ENCODE peak calls at places on chromosomes 4 and X, in ten cellular contexts. V is stomach, P is HepG2, Z is HL-60, D is suprapubic skin, H is GM23338, A is prostate gland, W is HCT116, M is breast epithelium, Y is transverse colon. J is an unnamed sample.

GRCh38 chr4:172785623-172786022 is 383.0 kb upstream of the GALNT7 start:
- DNase-seq in Z (no peak), M (no peak), A (no peak), Y (no peak), P (no peak), H (no peak), W (no peak), D (no peak), V (no peak), J (no peak)

GRCh38 chr4:150219841-150220240 is 141.6 kb downstream of the DCLK2 start:
- DNase-seq in D (no peak), Y (no peak), M (no peak), H (no peak), W (no peak), Z (no peak), P (no peak), A (no peak), V (no peak), J (no peak)

GRCh38 chr4:105719214-105719613 is 10.6 kb downstream of the GSTCD start:
- DNase-seq in D (no peak), Z (no peak), W (no peak), A (no peak), V (no peak), M (no peak), P (peak; percentile 44), Y (no peak), H (no peak), J (no peak)

GRCh38 chr4:104589264-104589868 is 94.7 kb upstream of the CXXC4 start:
- DNase-seq in V (no peak), Z (no peak), A (no peak), P (no peak), Y (no peak), D (no peak), M (no peak), W (no peak), H (no peak), J (no peak)

GRCh38 chr4:140044314-140044991 is 109.5 kb downstream of the MAML3 start:
- DNase-seq in Z (no peak), H (no peak), A (no peak), W (no peak), P (no peak), D (no peak), M (no peak), V (no peak), Y (no peak), J (no peak)

GRCh38 chr4:125116431-125116830 is 198.3 kb upstream of the FAT4 start:
- DNase-seq in D (no peak), Y (no peak), W (no peak), P (no peak), V (no peak), M (no peak), A (no peak), Z (no peak), H (no peak), J (no peak)

GRCh38 chr4:173524218-173525117 is 5.6 kb downstream of the HAND2 start:
- DNase-seq in H (peak; percentile 5), P (no peak), V (no peak), D (no peak), W (no peak), A (no peak), Z (no peak), Y (no peak), M (no peak), J (no peak)

GRCh38 chr4:6783111-6783981 is 819 bp downstream of the KIAA0232 start:
- DNase-seq in A (peak; percentile 91), M (peak; percentile 91), D (peak; percentile 91), W (peak; percentile 52), P (peak; percentile 80), Y (peak; percentile 94), Z (peak; percentile 91), H (peak; percentile 94), V (peak; percentile 93), J (peak; percentile 97)

GRCh38 chrX:154457491-154458115 is 478 bp upstream of the PLXNA3 start:
- DNase-seq in W (no peak), M (no peak), A (no peak), H (peak; percentile 80), D (no peak), Y (peak; percentile 72), V (peak; percentile 48), P (no peak), Z (no peak), J (peak; percentile 89)

GRCh38 chr4:30714408-30715031 is 5.6 kb upstream of the PCDH7 start:
- DNase-seq in A (no peak), P (peak; percentile 19), H (peak; percentile 88), V (peak; percentile 59), Y (peak; percentile 41), W (peak; percentile 73), Z (peak; percentile 20), M (no peak), D (no peak), J (no peak)

GRCh38 chr4:176149680-176150079 is 45.7 kb downstream of the SPATA4 start:
- DNase-seq in V (no peak), Z (no peak), M (no peak), D (no peak), A (no peak), P (no peak), H (no peak), W (no peak), Y (no peak), J (no peak)

GRCh38 chr4:99462875-99463464 is 27.8 kb upstream of the ADH7 start:
- DNase-seq in V (peak; percentile 65), W (peak; percentile 57), P (peak; percentile 66), Z (peak; percentile 58), M (no peak), H (peak; percentile 88), Y (peak; percentile 63), D (no peak), A (peak; percentile 63), J (peak; percentile 69)

GRCh38 chrX:111363741-111364140 is 48.3 kb downstream of the DCX start:
- DNase-seq in M (no peak), P (no peak), D (no peak), A (no peak), Y (no peak), W (no peak), H (no peak), Z (no peak), V (no peak), J (no peak)

GRCh38 chr4:20676773-20677172 is 23.5 kb upstream of the PACRGL start:
- DNase-seq in V (no peak), H (peak; percentile 26), D (no peak), W (no peak), A (no peak), Y (no peak), P (no peak), Z (no peak), M (no peak), J (no peak)

GRCh38 chrX:24870143-24870542 is 145.6 kb downstream of the ARX start:
- DNase-seq in Y (no peak), Z (no peak), M (no peak), A (no peak), D (no peak), P (peak; percentile 70), H (no peak), V (no peak), W (no peak), J (no peak)

GRCh38 chr4:151719935-151720334 is 40.9 kb downstream of the GATB start:
- DNase-seq in Z (no peak), H (no peak), D (no peak), Y (no peak), W (no peak), A (no peak), M (no peak), P (no peak), V (no peak), J (no peak)
- TF ChIP-seq POLR2AphosphoS5 in Z (no peak), H (no peak), D (no peak), Y (no peak), W (no peak), A (no peak), M (no peak), P (no peak), V (no peak), J (no peak)

DNA sequence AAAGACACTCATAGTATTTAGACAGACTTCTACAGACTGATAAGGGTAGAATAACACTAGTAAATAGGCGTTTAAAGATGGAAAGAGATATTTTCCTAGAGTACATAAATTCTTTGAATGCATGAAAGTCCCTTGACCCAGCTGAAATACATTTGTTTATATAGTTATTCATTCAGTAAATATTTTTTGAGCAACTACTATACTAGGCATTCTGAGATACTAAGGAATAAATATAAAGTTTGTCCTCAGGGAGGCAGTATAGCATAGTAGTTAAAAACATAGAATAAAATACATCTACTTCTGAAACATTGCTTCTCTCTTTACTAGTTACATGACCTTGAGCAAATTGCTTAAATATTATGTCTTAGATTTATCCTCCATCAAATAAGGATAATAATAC is 27.4 kb downstream of the HMGN5 start:
- DNase-seq in A (no peak), P (peak; percentile 3), H (peak; percentile 24), D (no peak), Z (no peak), V (no peak), W (no peak), Y (no peak), M (no peak), J (no peak)
- TF ChIP-seq CTCF in A (peak; percentile 21), P (no peak), H (no peak), D (no peak), Z (no peak), V (no peak), W (peak; percentile 41), Y (peak; percentile 25), M (peak; percentile 28), J (no peak)

DNA sequence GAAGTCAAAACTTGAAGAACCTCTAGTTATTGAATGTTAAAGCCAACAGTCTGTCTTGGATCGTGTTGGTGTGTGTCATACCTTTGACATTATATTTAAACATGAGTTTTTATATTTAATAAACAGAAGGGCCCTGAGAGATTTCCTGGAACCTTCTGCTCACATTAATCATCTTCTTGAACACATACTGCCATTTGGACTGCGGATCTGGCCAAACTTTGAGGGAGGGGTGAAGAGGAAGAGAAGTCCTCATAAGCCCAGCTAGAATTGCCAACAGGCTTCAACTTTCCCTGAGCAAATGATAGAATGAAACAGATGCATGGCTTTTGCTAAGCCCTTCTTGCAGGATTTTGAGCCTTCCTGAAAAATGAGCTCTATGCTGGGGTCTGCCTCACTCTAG is 27.4 kb downstream of the CCKAR start:
- DNase-seq in W (no peak), M (no peak), H (no peak), D (no peak), V (no peak), Z (no peak), Y (no peak), P (no peak), A (no peak), J (no peak)
- TF ChIP-seq POLR2AphosphoS5 in W (no peak), M (no peak), H (no peak), D (no peak), V (no peak), Z (no peak), Y (no peak), P (no peak), A (peak; percentile 4), J (no peak)

DNA sequence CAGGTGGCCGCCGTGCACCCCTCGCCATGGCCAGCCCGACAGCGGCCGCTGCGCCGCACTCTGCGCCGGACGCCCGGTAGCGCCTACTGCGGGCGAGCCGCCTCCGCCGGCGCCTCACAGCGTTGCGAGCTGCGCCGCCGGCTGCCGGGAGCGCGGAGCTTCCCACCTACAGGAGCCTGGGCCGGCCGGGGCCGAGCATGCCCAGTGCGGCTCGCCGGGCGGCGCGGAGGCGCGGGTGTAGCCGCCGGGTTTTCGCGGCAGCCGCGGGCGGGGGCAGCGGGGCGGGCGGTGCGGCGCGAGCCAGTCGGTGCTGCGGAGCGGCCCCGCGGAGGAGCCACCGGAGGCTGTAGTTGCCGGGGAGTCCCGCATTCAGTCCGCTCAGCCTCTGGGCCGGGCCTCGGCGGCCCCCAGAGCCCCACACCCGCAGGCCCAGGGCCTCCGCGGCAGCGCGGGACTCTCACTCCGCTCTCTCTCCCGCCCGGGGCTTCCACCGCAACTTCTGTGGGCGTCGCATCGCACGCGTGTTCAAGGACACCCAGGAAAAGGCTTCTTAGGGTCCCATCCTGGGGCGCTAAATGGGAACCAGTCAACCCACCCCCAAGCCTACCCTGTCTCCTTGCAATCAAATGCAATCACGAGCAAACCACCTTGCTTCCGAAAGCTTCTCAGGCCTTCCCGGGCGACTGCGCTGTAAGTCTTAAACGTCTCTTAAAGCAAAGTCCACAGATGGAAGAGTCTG is at the start of gene MFAP3L:
- DNase-seq in W (peak; percentile 75), D (peak; percentile 88), H (peak; percentile 91), V (peak; percentile 92), A (peak; percentile 86), M (peak; percentile 81), Z (peak; percentile 71), Y (peak; percentile 91), P (peak; percentile 63), J (peak; percentile 97)
- TF ChIP-seq CTCF in W (no peak), D (no peak), H (peak; percentile 23), V (no peak), A (no peak), M (no peak), Z (no peak), Y (no peak), P (peak; percentile 40), J (no peak)

J was measured in spleen.